ENCODE peak calls at places on chromosomes 5 and 9, in ten cellular contexts. T is iris pigment epithelial cell; V is upper lobe of left lung; N is left cardiac atrium; U is ELR; Z is head of caudate nucleus; W is stimulated activated CD8-positive, alpha-beta memory T cell treated with anti-CD3 and anti-CD28 coated beads, Interleukin-4, amount 100 ng/mL, for 1 hour; Q is GM23248; J is fibroblast of villous mesenchyme; D is CD8-positive, alpha-beta memory T cell. Y is an unnamed sample.

GRCh38 chr5:89885670-89886069 is 523.9 kb downstream of the CETN3 start:
- DNase-seq in T (no peak), V (no peak), N (no peak), U (no peak), Z (no peak), W (no peak), Q (no peak), J (no peak), D (no peak), Y (no peak)

GRCh38 chr9:98795970-98796363 is 388 bp downstream of the ANKS6 start:
- DNase-seq in T (no peak), V (no peak), N (no peak), U (peak), Z (peak), W (no peak), Q (peak), J (no peak), D (peak), Y (no peak)

GRCh38 chr5:23446436-23446835 is 61.0 kb upstream of the PRDM9 start:
- DNase-seq in T (peak), V (no peak), N (no peak), U (no peak), Z (no peak), W (no peak), Q (peak), J (peak), D (no peak), Y (no peak)

GRCh38 chr5:143592648-143593047 is 189.2 kb upstream of the NR3C1 start:
- DNase-seq in T (peak), V (peak), N (no peak), U (peak), Z (no peak), W (no peak), Q (peak), J (peak), D (no peak), Y (peak)

GRCh38 chr9:129687391-129687790 is 21.9 kb downstream of the PRRX2 start:
- DNase-seq in T (no peak), V (no peak), N (no peak), U (no peak), Z (no peak), W (no peak), Q (no peak), J (no peak), D (no peak), Y (no peak)

GRCh38 chr5:32076699-32077695 is 97.1 kb downstream of the GOLPH3 start:
- DNase-seq in T (peak), V (no peak), N (peak), U (peak), Z (peak), W (no peak), Q (peak), J (peak), D (no peak), Y (peak)

GRCh38 chr9:28264368-28264767 is 691.1 kb upstream of the C9orf72 start:
- DNase-seq in T (peak), V (no peak), N (no peak), U (peak), Z (no peak), W (no peak), Q (peak), J (peak), D (no peak), Y (no peak)

GRCh38 chr5:123203105-123203794 is 114.2 kb downstream of the PRDM6 start:
- DNase-seq in T (no peak), V (no peak), N (no peak), U (no peak), Z (no peak), W (no peak), Q (peak), J (no peak), D (no peak), Y (no peak)

GRCh38 chr9:120905794-120906248 is 20.8 kb downstream of the TRAF1 start:
- DNase-seq in T (no peak), V (no peak), N (no peak), U (no peak), Z (no peak), W (no peak), Q (no peak), J (no peak), D (peak), Y (no peak)

GRCh38 chr5:51484326-51484725 is 101.1 kb downstream of the ISL1 start:
- DNase-seq in T (peak), V (no peak), N (no peak), U (peak), Z (no peak), W (no peak), Q (no peak), J (no peak), D (no peak), Y (no peak)

GRCh38 chr5:30401479-30402058 is 791.9 kb upstream of the CDH6 start:
- DNase-seq in T (peak), V (no peak), N (peak), U (peak), Z (peak), W (no peak), Q (peak), J (no peak), D (no peak), Y (no peak)

GRCh38 chr5:130624805-130625204 is 540.3 kb downstream of the HINT1 start:
- DNase-seq in T (no peak), V (no peak), N (no peak), U (no peak), Z (no peak), W (no peak), Q (no peak), J (no peak), D (no peak), Y (no peak)

GRCh38 chr5:127916875-127917573 is 166.5 kb upstream of the SLC12A2 start:
- DNase-seq in T (no peak), V (no peak), N (no peak), U (no peak), Z (no peak), W (no peak), Q (no peak), J (no peak), D (no peak), Y (peak)

GRCh38 chr5:54835642-54836041 is 149.8 kb downstream of the ESM1 start:
- DNase-seq in T (peak), V (no peak), N (no peak), U (peak), Z (no peak), W (no peak), Q (peak), J (peak), D (no peak), Y (peak)

GRCh38 chr9:32395483-32396216 is 11.2 kb downstream of the ACO1 start:
- DNase-seq in T (peak), V (no peak), N (peak), U (peak), Z (no peak), W (no peak), Q (peak), J (peak), D (no peak), Y (peak)

GRCh38 chr9:128792134-128792533 is 5.1 kb downstream of the TBC1D13 start:
- DNase-seq in T (no peak), V (no peak), N (no peak), U (no peak), Z (no peak), W (no peak), Q (no peak), J (no peak), D (no peak), Y (no peak)

GRCh38 chr5:80959768-80960442 is at the start of gene RASGRF2:
- DNase-seq in T (peak), V (no peak), N (peak), U (peak), Z (peak), W (no peak), Q (peak), J (peak), D (peak), Y (peak)

GRCh38 chr9:95078934-95079333 is 238.6 kb downstream of the FANCC start:
- DNase-seq in T (no peak), V (peak), N (no peak), U (no peak), Z (no peak), W (no peak), Q (no peak), J (no peak), D (no peak), Y (no peak)

GRCh38 chr5:102867999-102868662 is 113.0 kb downstream of the PAM start:
- DNase-seq in T (peak), V (no peak), N (no peak), U (peak), Z (no peak), W (no peak), Q (peak), J (peak), D (no peak), Y (peak)

GRCh38 chr9:29691758-29692407 is 2118.6 kb upstream of the C9orf72 start:
- DNase-seq in T (peak), V (no peak), N (no peak), U (peak), Z (peak), W (no peak), Q (no peak), J (peak), D (no peak), Y (no peak)

GRCh38 chr9:86977205-86977835 is 30.0 kb upstream of the GAS1 start:
- DNase-seq in T (peak), V (no peak), N (no peak), U (no peak), Z (no peak), W (no peak), Q (peak), J (no peak), D (no peak), Y (no peak)

GRCh38 chr5:152331006-152331405 is 74.1 kb downstream of the NMUR2 start:
- DNase-seq in T (no peak), V (no peak), N (no peak), U (no peak), Z (no peak), W (no peak), Q (no peak), J (no peak), D (no peak), Y (no peak)

GRCh38 chr5:142748568-142749249 is 21.5 kb upstream of the ARHGAP26 start:
- DNase-seq in T (no peak), V (peak), N (no peak), U (peak), Z (peak), W (peak), Q (no peak), J (no peak), D (peak), Y (peak)

GRCh38 chr9:14907360-14907685 is 2.9 kb downstream of the FREM1 start:
- DNase-seq in T (no peak), V (no peak), N (no peak), U (no peak), Z (no peak), W (no peak), Q (no peak), J (no peak), D (no peak), Y (no peak)

Y was measured in endothelial cell of umbilical vein.